ENCODE peak calls at places on chromosomes 13 and 19, in nine cellular contexts. Q, G, H, N, S, F, O, M and X are unnamed samples.
A peak's percentile ranks its signal among the peaks of the same experiment; 100 is the strongest.

GRCh38 chr19:39306075-39306474 is 9.9 kb downstream of the IFNL1 start:
- DNase-seq in Q (no peak), G (no peak), H (no peak), N (no peak), S (no peak), F (no peak), O (no peak), M (no peak), X (no peak)

GRCh38 chr13:35764359-35765015 is 288.0 kb upstream of the MAB21L1 start:
- DNase-seq in Q (no peak), G (peak; percentile 56), H (no peak), N (no peak), S (no peak), F (no peak), O (no peak), M (no peak), X (no peak)

GRCh38 chr13:43363156-43363918 is 340.0 kb downstream of the DNAJC15 start:
- DNase-seq in Q (no peak), G (no peak), H (no peak), N (no peak), S (no peak), F (no peak), O (no peak), M (no peak), X (no peak)

GRCh38 chr19:43636121-43636683 is 3.4 kb downstream of the CADM4 start:
- DNase-seq in Q (no peak), G (peak; percentile 45), H (no peak), N (no peak), S (no peak), F (no peak), O (no peak), M (no peak), X (no peak)

GRCh38 chr13:27673911-27674310 is 52.2 kb downstream of the POLR1D start:
- DNase-seq in Q (no peak), G (no peak), H (no peak), N (no peak), S (no peak), F (no peak), O (no peak), M (no peak), X (no peak)

GRCh38 chr13:113546571-113547247 is 37.8 kb upstream of the TFDP1 start:
- DNase-seq in Q (no peak), G (no peak), H (no peak), N (peak; percentile 26), S (no peak), F (no peak), O (no peak), M (no peak), X (no peak)

GRCh38 chr19:40862785-40863184 is 12.5 kb upstream of the CYP2A6 start:
- DNase-seq in Q (peak; percentile 44), G (no peak), H (no peak), N (no peak), S (no peak), F (no peak), O (no peak), M (no peak), X (no peak)

GRCh38 chr13:113489549-113490495 is 689 bp downstream of the DCUN1D2 start:
- DNase-seq in Q (peak; percentile 1), G (peak; percentile 64), H (no peak), N (peak; percentile 80), S (peak; percentile 26), F (peak; percentile 36), O (no peak), M (peak; percentile 9), X (peak; percentile 37)

GRCh38 chr13:112354330-112355273 is 21.6 kb upstream of the SPACA7 start:
- DNase-seq in Q (no peak), G (no peak), H (no peak), N (no peak), S (no peak), F (no peak), O (no peak), M (no peak), X (no peak)

GRCh38 chr19:34188388-34188787 is 16.1 kb downstream of the LSM14A start:
- DNase-seq in Q (no peak), G (no peak), H (no peak), N (no peak), S (no peak), F (no peak), O (no peak), M (no peak), X (no peak)

GRCh38 chr19:8690753-8691539 is 7.6 kb downstream of the ACTL9 start:
- DNase-seq in Q (no peak), G (no peak), H (no peak), N (no peak), S (no peak), F (no peak), O (no peak), M (no peak), X (no peak)

GRCh38 chr19:50713556-50714236 is 5.9 kb downstream of the SHANK1 start:
- DNase-seq in Q (no peak), G (no peak), H (no peak), N (no peak), S (no peak), F (no peak), O (no peak), M (no peak), X (no peak)

GRCh38 chr19:44803442-44804428 is 5.2 kb upstream of the BCAM start:
- DNase-seq in Q (no peak), G (no peak), H (no peak), N (no peak), S (no peak), F (peak; percentile 23), O (no peak), M (no peak), X (no peak)

GRCh38 chr13:111914241-111915103 is 152.5 kb upstream of the SOX1 start:
- DNase-seq in Q (no peak), G (no peak), H (no peak), N (peak; percentile 28), S (no peak), F (no peak), O (no peak), M (no peak), X (peak; percentile 2)

GRCh38 chr19:39070888-39071287 is 13.3 kb upstream of the ACP7 start:
- DNase-seq in Q (no peak), G (peak; percentile 96), H (no peak), N (no peak), S (no peak), F (no peak), O (no peak), M (no peak), X (no peak)

GRCh38 chr13:32538234-32538620 is 368 bp downstream of the N4BP2L2 start:
- DNase-seq in Q (no peak), G (peak; percentile 66), H (peak; percentile 59), N (no peak), S (no peak), F (peak; percentile 55), O (no peak), M (no peak), X (no peak)

GRCh38 chr13:42849200-42849599 is 67.8 kb downstream of the FAM216B start:
- DNase-seq in Q (no peak), G (no peak), H (no peak), N (no peak), S (no peak), F (no peak), O (no peak), M (no peak), X (no peak)

GRCh38 chr19:11227201-11227886 is 12.1 kb upstream of the ANGPTL8 start:
- DNase-seq in Q (peak; percentile 19), G (no peak), H (no peak), N (no peak), S (no peak), F (peak; percentile 48), O (no peak), M (no peak), X (peak; percentile 28)

GRCh38 chr19:280541-281007 is 10.6 kb downstream of the PLPP2 start:
- DNase-seq in Q (no peak), G (no peak), H (no peak), N (no peak), S (no peak), F (no peak), O (no peak), M (no peak), X (no peak)

GRCh38 chr19:3765121-3765520 is 2.6 kb downstream of the MRPL54 start:
- DNase-seq in Q (no peak), G (peak; percentile 74), H (no peak), N (no peak), S (no peak), F (no peak), O (no peak), M (no peak), X (no peak)